ENCODE peak calls at places on chromosome 13, in five cellular contexts. G is fibroblast of lung, M is OCI-LY7, K is PC-9, U is GM23338. Q is an unnamed sample.
A peak's percentile ranks its signal among the peaks of the same experiment; 100 is the strongest.

GRCh38 chr13:41213316-41213715 is 18.9 kb upstream of the KBTBD7 start:
- DNase-seq in K (no peak), U (no peak), G (no peak), M (no peak), Q (no peak)

GRCh38 chr13:23579072-23579885 is 9.1 kb downstream of the TNFRSF19 start:
- DNase-seq in U (peak; percentile 92), G (peak; percentile 86), K (peak; percentile 83), M (peak; percentile 75), Q (peak; percentile 97)

GRCh38 chr13:109605846-109606245 is 180.5 kb downstream of the IRS2 start:
- DNase-seq in K (no peak), G (peak; percentile 7), U (no peak), M (no peak), Q (no peak)

GRCh38 chr13:106302011-106302410 is 233.5 kb downstream of the EFNB2 start:
- DNase-seq in M (no peak), G (no peak), U (peak; percentile 11), K (no peak), Q (no peak)

GRCh38 chr13:59312776-59313175 is 851.0 kb downstream of the DIAPH3 start:
- DNase-seq in U (no peak), M (no peak), K (no peak), G (no peak), Q (no peak)

GRCh38 chr13:23268441-23268840 is 87.7 kb downstream of the SGCG start:
- DNase-seq in G (no peak), M (no peak), U (no peak), K (no peak), Q (no peak)

GRCh38 chr13:24254151-24254810 is 55.1 kb upstream of the C1QTNF9 start:
- DNase-seq in M (no peak), U (no peak), K (no peak), G (peak; percentile 55), Q (peak; percentile 88)

GRCh38 chr13:101298517-101298916 is 117.8 kb downstream of the NALCN start:
- DNase-seq in G (no peak), M (no peak), K (no peak), U (no peak), Q (no peak)

GRCh38 chr13:51557875-51558604 is 26.2 kb upstream of the WDFY2 start:
- DNase-seq in G (peak; percentile 68), U (no peak), K (peak; percentile 20), M (no peak), Q (peak; percentile 59)

GRCh38 chr13:111852701-111853100 is 214.2 kb upstream of the SOX1 start:
- DNase-seq in G (no peak), K (no peak), M (no peak), U (no peak), Q (no peak)

GRCh38 chr13:99980201-99981114 is 1.1 kb upstream of the ZIC2 start:
- DNase-seq in K (peak; percentile 85), U (peak; percentile 85), M (peak; percentile 16), G (peak; percentile 51), Q (peak; percentile 98)

GRCh38 chr13:32731576-32731975 is 145.3 kb downstream of the PDS5B start:
- DNase-seq in M (no peak), U (no peak), G (peak; percentile 54), K (no peak), Q (no peak)

GRCh38 chr13:108306768-108307332 is 37.3 kb downstream of the TNFSF13B start:
- DNase-seq in K (no peak), G (no peak), U (no peak), M (no peak), Q (no peak)

GRCh38 chr13:25281193-25281936 is 5.9 kb downstream of the MTMR6 start:
- DNase-seq in G (no peak), M (peak; percentile 24), U (no peak), K (no peak), Q (peak; percentile 19)

GRCh38 chr13:105471683-105472082 is 1063.8 kb downstream of the EFNB2 start:
- DNase-seq in U (no peak), M (no peak), K (no peak), G (peak; percentile 83), Q (no peak)

GRCh38 chr13:100550433-100550832 is 38.2 kb downstream of the GGACT start:
- DNase-seq in G (peak; percentile 52), U (no peak), M (no peak), K (no peak), Q (peak; percentile 89)

GRCh38 chr13:30880756-30881155 is 25.3 kb upstream of the MEDAG start:
- DNase-seq in M (no peak), K (no peak), G (peak; percentile 99), U (no peak), Q (no peak)

GRCh38 chr13:103388839-103389238 is 322.6 kb upstream of the SLC10A2 start:
- DNase-seq in M (no peak), G (no peak), K (no peak), U (no peak), Q (no peak)

GRCh38 chr13:40233731-40234195 is 432.7 kb downstream of the FOXO1 start:
- DNase-seq in K (no peak), U (no peak), G (no peak), M (no peak), Q (no peak)

GRCh38 chr13:94701313-94702180 is 10.8 kb downstream of the SOX21 start:
- DNase-seq in G (no peak), K (no peak), M (no peak), U (peak; percentile 43), Q (peak; percentile 81)

GRCh38 chr13:25200783-25201182 is 28.7 kb upstream of the AMER2 start:
- DNase-seq in U (no peak), G (no peak), K (no peak), M (no peak), Q (no peak)

GRCh38 chr13:112254061-112254818 is 121.9 kb upstream of the SPACA7 start:
- DNase-seq in U (no peak), K (no peak), G (no peak), M (no peak), Q (no peak)

GRCh38 chr13:73625562-73626339 is 508.5 kb downstream of the KLF12 start:
- DNase-seq in G (no peak), K (no peak), M (no peak), U (no peak), Q (no peak)

GRCh38 chr13:20713751-20714150 is 10.3 kb downstream of the IL17D start:
- DNase-seq in K (no peak), G (no peak), U (no peak), M (no peak), Q (peak; percentile 92)

GRCh38 chr13:27137759-27138158 is 33.9 kb downstream of the USP12 start:
- DNase-seq in U (peak; percentile 22), M (no peak), K (no peak), G (no peak), Q (no peak)

GRCh38 chr13:23608704-23609413 is 38.6 kb downstream of the TNFRSF19 start:
- DNase-seq in U (no peak), G (peak; percentile 55), M (no peak), K (no peak), Q (no peak)

GRCh38 chr13:98978280-98978679 is 416 bp upstream of the DOCK9 start:
- DNase-seq in U (no peak), M (no peak), K (peak; percentile 23), G (peak; percentile 72), Q (no peak)
- H3K79me2 ChIP-seq in U (no peaks in the 10 kb centered on the region), M (no peaks in the 10 kb centered on the region), K (peaks cover 64% of the 10 kb centered on the region), G (no peaks in the 10 kb centered on the region), Q (peaks cover 3% of the 10 kb centered on the region)

DNA sequence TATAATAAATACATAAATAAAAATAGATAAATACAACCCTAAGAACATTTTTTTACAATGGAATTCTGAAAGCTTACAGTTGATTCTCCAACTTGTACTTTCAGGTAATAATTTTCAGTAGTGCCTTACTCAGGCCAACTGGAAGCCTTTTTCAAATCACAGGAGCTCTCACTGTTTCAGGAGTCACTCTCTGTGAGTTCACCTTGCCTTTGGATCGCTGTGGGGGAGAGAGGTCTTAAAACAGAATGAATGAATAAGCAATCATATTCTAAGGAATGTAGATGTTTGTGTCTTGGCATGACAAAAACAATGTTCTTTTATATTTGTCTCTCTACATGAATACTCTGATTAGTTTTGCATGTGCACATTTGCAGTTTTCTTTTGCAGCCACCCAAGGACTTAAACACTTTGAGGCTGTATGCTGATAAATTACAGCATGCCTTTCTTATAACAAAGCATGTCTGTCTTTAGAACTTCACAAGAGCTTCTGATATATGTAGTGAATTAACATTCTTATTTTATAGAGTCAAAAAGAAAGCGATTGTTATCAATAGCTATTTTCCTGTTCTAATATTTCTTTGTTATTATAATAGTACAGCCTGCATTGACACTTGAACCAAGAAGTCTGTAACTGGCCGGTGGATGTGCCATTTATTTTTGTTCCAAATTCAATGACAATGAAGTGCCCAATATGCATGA is 1111.5 kb upstream of the ATXN8OS start:
- DNase-seq in G (no peak), U (peak; percentile 10), M (no peak), K (no peak), Q (no peak)
- H3K79me2 ChIP-seq in G (no peaks in the 10 kb centered on the region), U (no peaks in the 10 kb centered on the region), M (no peaks in the 10 kb centered on the region), K (no peaks in the 10 kb centered on the region), Q (no peaks in the 10 kb centered on the region)

GRCh38 chr13:43401364-43401763 is 378.0 kb downstream of the DNAJC15 start:
- DNase-seq in G (no peak), K (no peak), M (no peak), U (no peak), Q (no peak)
- H3K79me2 ChIP-seq in G (no peaks in the 10 kb centered on the region), K (no peaks in the 10 kb centered on the region), M (no peaks in the 10 kb centered on the region), U (no peaks in the 10 kb centered on the region), Q (no peaks in the 10 kb centered on the region)

GRCh38 chr13:29541400-29541799 is 54.1 kb downstream of the SLC7A1 start:
- DNase-seq in M (no peak), G (no peak), U (no peak), K (no peak), Q (no peak)

GRCh38 chr13:29540799-29541198 is 54.7 kb downstream of the SLC7A1 start:
- DNase-seq in U (no peak), G (no peak), K (no peak), M (peak; percentile 15), Q (no peak)

GRCh38 chr13:29545988-29546387 is 49.5 kb downstream of the SLC7A1 start:
- DNase-seq in U (no peak), K (no peak), M (no peak), G (no peak), Q (no peak)

GRCh38 chr13:29546662-29547061 is 48.8 kb downstream of the SLC7A1 start:
- DNase-seq in M (no peak), G (no peak), U (no peak), K (no peak), Q (no peak)

DNA sequence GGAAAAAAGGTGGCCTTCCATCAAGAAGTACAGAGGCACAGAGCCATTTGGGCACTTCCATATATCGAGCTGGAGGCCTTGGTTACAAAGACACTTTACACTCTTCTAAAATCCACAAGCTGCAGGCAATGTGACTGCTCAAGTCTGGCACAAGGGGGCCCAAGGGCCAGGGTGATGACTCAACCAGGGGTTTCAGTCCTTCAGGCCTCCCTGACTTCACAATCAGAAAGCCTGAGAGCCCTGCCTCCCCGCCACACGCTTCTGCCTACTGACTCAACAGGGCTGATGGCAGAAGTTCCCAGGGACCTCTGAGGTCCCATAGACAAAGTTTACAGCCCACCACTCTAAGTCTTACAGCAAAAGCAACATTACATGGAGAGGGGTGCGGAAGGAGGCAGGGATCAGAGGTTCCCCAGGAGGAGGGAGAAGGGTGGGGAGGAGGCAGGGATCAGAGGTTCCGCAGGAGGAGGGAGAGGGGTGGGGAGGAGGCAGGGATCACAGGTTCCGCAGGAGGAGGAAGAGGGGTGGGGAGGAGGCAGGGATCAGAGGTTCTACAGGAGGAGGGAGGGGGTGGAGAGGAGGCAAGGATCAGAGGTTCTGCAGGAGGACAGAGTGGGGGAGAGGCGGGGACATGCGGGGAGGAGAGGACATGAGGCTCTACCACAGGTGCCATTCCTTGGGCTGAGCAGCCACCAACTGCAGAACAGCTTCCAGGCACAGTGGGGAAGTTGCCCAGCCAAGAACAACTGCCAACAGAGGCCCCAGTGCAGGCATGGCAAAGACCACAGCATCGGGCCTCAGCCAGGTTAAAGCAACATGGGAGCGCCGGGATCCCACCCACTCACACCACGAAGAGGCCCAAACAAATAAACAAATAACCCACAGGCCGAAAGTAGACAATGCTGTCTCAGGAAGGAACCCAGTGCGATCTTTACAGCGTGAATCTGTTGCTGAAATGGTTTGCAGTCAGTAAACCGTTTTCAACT is 52.0 kb downstream of the SLC7A1 start:
- DNase-seq in M (no peak), K (no peak), U (peak; percentile 31), G (peak; percentile 36), Q (no peak)
- H3K79me2 ChIP-seq in M (peaks cover 71% of the 10 kb centered on the region), K (peaks cover 81% of the 10 kb centered on the region), U (peaks cover 100% of the 10 kb centered on the region), G (peaks cover 30% of the 10 kb centered on the region), Q (peaks cover 97% of the 10 kb centered on the region)

Q was measured in osteoblast.